ENCODE peak calls at places on chromosomes 16 and 17, in four cellular contexts. L, R, F and V are unnamed samples.

GRCh38 chr16:4495766-4496165 is 19.6 kb downstream of the HMOX2 start:
- DNase-seq in L (no peak), R (no peak), F (no peak), V (no peak)

GRCh38 chr17:80365001-80365965 is 49.7 kb upstream of the ENDOV start:
- DNase-seq in F (no peak), R (no peak), L (no peak), V (no peak)

GRCh38 chr16:64309398-64310110 is 812.3 kb downstream of the CDH11 start:
- DNase-seq in R (no peak), F (no peak), L (no peak), V (no peak)

GRCh38 chr16:54048994-54049929 is 237.3 kb downstream of the IRX3 start:
- DNase-seq in F (no peak), R (no peak), L (peak; percentile 29), V (peak; percentile 86)

GRCh38 chr16:29901607-29901945 is 1.3 kb downstream of the ASPHD1 start:
- DNase-seq in R (no peak), F (no peak), L (no peak), V (no peak)

GRCh38 chr17:5211458-5211857 is 19.8 kb upstream of the ZNF594 start:
- DNase-seq in L (no peak), F (no peak), R (no peak), V (no peak)

GRCh38 chr17:8896641-8897635 is 29.5 kb upstream of the PIK3R6 start:
- DNase-seq in L (no peak), F (no peak), R (peak; percentile 43), V (peak; percentile 46)

GRCh38 chr17:71486171-71486740 is 634.6 kb upstream of the SOX9 start:
- DNase-seq in L (no peak), R (no peak), F (no peak), V (no peak)

GRCh38 chr17:41705271-41705991 is 6.7 kb upstream of the GAST start:
- DNase-seq in L (peak; percentile 72), F (peak; percentile 75), R (no peak), V (peak; percentile 81)

GRCh38 chr17:17886747-17887146 is 50.0 kb upstream of the SREBF1 start:
- DNase-seq in R (no peak), L (no peak), F (no peak), V (peak; percentile 42)

GRCh38 chr17:12041316-12041715 is 20.6 kb downstream of the MAP2K4 start:
- DNase-seq in R (no peak), F (no peak), L (no peak), V (no peak)

GRCh38 chr17:13759936-13760335 is 158.2 kb upstream of the HS3ST3A1 start:
- DNase-seq in L (no peak), F (no peak), R (no peak), V (no peak)

GRCh38 chr16:85326113-85326793 is 214.0 kb upstream of the CIBAR2 start:
- DNase-seq in F (no peak), L (no peak), R (no peak), V (no peak)

GRCh38 chr17:73031472-73031871 is 61.0 kb downstream of the SLC39A11 start:
- DNase-seq in L (no peak), F (no peak), R (no peak), V (peak; percentile 32)

GRCh38 chr16:51637744-51638100 is 486.7 kb upstream of the SALL1 start:
- DNase-seq in R (no peak), L (no peak), F (no peak), V (no peak)

GRCh38 chr16:48161906-48162305 is 6.1 kb upstream of the ABCC12 start:
- DNase-seq in F (no peak), R (no peak), L (no peak), V (no peak)

GRCh38 chr16:48969611-48970010 is 312.0 kb downstream of the CBLN1 start:
- DNase-seq in F (no peak), R (no peak), L (no peak), V (no peak)

GRCh38 chr17:31560836-31561235 is 169.4 kb downstream of the RAB11FIP4 start:
- DNase-seq in R (no peak), L (peak; percentile 69), F (no peak), V (peak; percentile 79)

GRCh38 chr17:12070561-12070960 is 49.9 kb downstream of the MAP2K4 start:
- DNase-seq in F (peak; percentile 14), L (no peak), R (no peak), V (no peak)

GRCh38 chr16:50309527-50310307 is 43.4 kb downstream of the ADCY7 start:
- DNase-seq in L (peak; percentile 65), F (no peak), R (peak; percentile 62), V (peak; percentile 59)

GRCh38 chr16:1154291-1154886 is 1.5 kb downstream of the CACNA1H start:
- DNase-seq in L (no peak), F (no peak), R (no peak), V (no peak)

GRCh38 chr16:58198022-58198683 is at the start of gene CSNK2A2:
- DNase-seq in F (peak; percentile 63), R (peak; percentile 73), L (peak; percentile 94), V (peak; percentile 83)

GRCh38 chr17:74521701-74522201 is 9.5 kb downstream of the CD300LB start:
- DNase-seq in F (no peak), R (no peak), L (no peak), V (peak; percentile 32)

GRCh38 chr17:80779961-80780380 is 211.7 kb upstream of the CHMP6 start:
- DNase-seq in F (peak; percentile 22), L (no peak), R (no peak), V (no peak)

GRCh38 chr17:19288453-19288852 is 51.3 kb downstream of the EPN2 start:
- DNase-seq in L (peak; percentile 85), R (no peak), F (no peak), V (peak; percentile 89)

GRCh38 chr17:50129303-50129945 is 536 bp downstream of the SAMD14 start:
- DNase-seq in F (no peak), L (peak; percentile 93), R (no peak), V (peak; percentile 86)

GRCh38 chr16:82655720-82656500 is 29.1 kb downstream of the CDH13 start:
- DNase-seq in R (no peak), F (no peak), L (no peak), V (no peak)

GRCh38 chr16:30948087-30948955 is 547 bp upstream of the ORAI3 start:
- DNase-seq in R (peak; percentile 97), F (peak; percentile 99), L (peak; percentile 99), V (peak; percentile 100)

GRCh38 chr16:22671301-22672076 is 142.5 kb upstream of the HS3ST2 start:
- DNase-seq in F (no peak), R (peak; percentile 34), L (no peak), V (peak; percentile 60)

GRCh38 chr16:2196162-2196980 is at the start of gene CASKIN1:
- DNase-seq in F (no peak), R (no peak), L (peak; percentile 94), V (peak; percentile 71)

GRCh38 chr17:62804822-62805221 is 3.3 kb downstream of the MARCHF10 start:
- DNase-seq in R (no peak), L (no peak), F (no peak), V (peak; percentile 36)

GRCh38 chr17:35088911-35089845 is 25.7 kb upstream of the RFFL start:
- DNase-seq in L (peak; percentile 96), F (peak; percentile 79), R (peak; percentile 93), V (peak; percentile 98)

GRCh38 chr16:85227262-85227923 is 115.1 kb upstream of the CIBAR2 start:
- DNase-seq in R (no peak), L (no peak), F (no peak), V (no peak)

GRCh38 chr16:27428035-27428785 is 26.2 kb downstream of the IL21R start:
- DNase-seq in F (no peak), R (peak; percentile 28), L (peak; percentile 58), V (no peak)

GRCh38 chr17:66531826-66532439 is 229.5 kb downstream of the PRKCA start:
- DNase-seq in R (no peak), L (no peak), F (no peak), V (no peak)

GRCh38 chr16:81669473-81670350 is 109.4 kb upstream of the PLCG2 start:
- DNase-seq in L (no peak), R (no peak), F (no peak), V (no peak)

GRCh38 chr17:76553163-76553908 is 13.5 kb downstream of the PRCD start:
- DNase-seq in R (no peak), F (no peak), L (no peak), V (no peak)

GRCh38 chr17:76554131-76554530 is 14.3 kb downstream of the PRCD start:
- DNase-seq in F (no peak), R (no peak), L (no peak), V (no peak)

GRCh38 chr17:76550712-76551615 is 11.1 kb downstream of the PRCD start:
- DNase-seq in R (no peak), F (peak; percentile 50), L (no peak), V (peak; percentile 56)

GRCh38 chr17:76549539-76549938 is 9.7 kb downstream of the PRCD start:
- DNase-seq in L (no peak), R (no peak), F (no peak), V (no peak)

GRCh38 chr17:76551685-76552084 is 11.8 kb downstream of the PRCD start:
- DNase-seq in R (no peak), F (no peak), L (no peak), V (no peak)
- H3K36me3 ChIP-seq in R (no peaks in the 10 kb centered on the region), F (no peaks in the 10 kb centered on the region), L (no peaks in the 10 kb centered on the region), V (no peaks in the 10 kb centered on the region)

GRCh38 chr17:78800132-78800931 is 18.3 kb upstream of the CYTH1 start:
- DNase-seq in L (no peak), F (no peak), R (no peak), V (no peak)
- H3K36me3 ChIP-seq in L (peaks cover 31% of the 10 kb centered on the region), F (no peaks in the 10 kb centered on the region), R (peaks cover 89% of the 10 kb centered on the region), V (peaks cover 57% of the 10 kb centered on the region)

DNA sequence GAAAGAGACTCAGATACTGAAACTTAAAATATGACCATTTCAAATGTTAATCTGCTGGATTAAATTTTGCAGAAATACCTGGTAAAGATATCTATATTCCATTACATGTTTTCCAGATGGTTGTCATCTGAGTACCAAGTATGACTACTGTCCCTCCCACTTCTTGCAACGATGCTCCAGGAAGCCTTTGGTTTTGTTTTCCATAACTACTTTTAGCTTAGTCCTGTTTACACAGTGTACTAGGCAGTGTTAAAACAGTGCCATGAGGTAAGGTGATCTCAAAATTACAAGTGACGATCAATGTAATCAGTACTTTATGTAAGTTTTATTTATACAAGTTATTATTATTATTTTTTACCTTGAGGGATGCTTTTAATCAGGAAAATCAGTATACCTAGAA is 17.8 kb downstream of the SMARCE1 start:
- DNase-seq in L (no peak), R (no peak), F (no peak), V (no peak)
- H3K36me3 ChIP-seq in L (peaks cover 29% of the 10 kb centered on the region), R (peaks cover 64% of the 10 kb centered on the region), F (no peaks in the 10 kb centered on the region), V (peaks cover 74% of the 10 kb centered on the region)

GRCh38 chr17:77212081-77212832 is 71.5 kb downstream of the SEC14L1 start:
- DNase-seq in F (no peak), L (no peak), R (no peak), V (no peak)
- H3K36me3 ChIP-seq in F (no peaks in the 10 kb centered on the region), L (peaks cover 36% of the 10 kb centered on the region), R (peaks cover 86% of the 10 kb centered on the region), V (peaks cover 58% of the 10 kb centered on the region)

GRCh38 chr17:40457369-40457768 is 14.1 kb downstream of the IGFBP4 start:
- DNase-seq in F (no peak), L (no peak), R (no peak), V (no peak)
- H3K36me3 ChIP-seq in F (no peaks in the 10 kb centered on the region), L (peaks cover 15% of the 10 kb centered on the region), R (peaks cover 15% of the 10 kb centered on the region), V (no peaks in the 10 kb centered on the region)

DNA sequence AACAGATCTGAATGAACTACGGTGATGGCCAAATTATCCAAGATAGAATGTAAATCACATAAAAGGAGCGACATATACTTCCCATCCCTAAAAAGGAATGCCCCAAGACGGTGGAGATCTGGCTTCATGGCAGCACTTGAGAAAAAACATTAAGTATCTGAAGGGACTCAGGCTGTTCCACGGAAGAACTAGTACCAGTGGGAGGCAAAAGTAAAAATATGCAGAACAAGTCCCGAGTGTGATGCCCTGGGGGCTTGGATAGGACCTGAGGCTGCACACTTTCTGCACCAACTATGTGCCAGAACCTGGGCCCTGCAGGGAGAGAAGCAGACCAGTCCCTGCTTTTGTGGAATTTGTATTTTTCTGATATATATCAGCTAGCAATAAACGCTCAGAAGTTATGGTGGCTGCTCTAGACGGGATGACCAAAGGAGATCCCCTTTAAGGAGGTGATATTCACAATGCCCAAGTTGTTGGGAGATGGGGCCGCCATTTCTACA is 538 bp upstream of the CKLF start:
- DNase-seq in F (no peak), L (no peak), R (no peak), V (no peak)
- H3K36me3 ChIP-seq in F (no peaks in the 10 kb centered on the region), L (no peaks in the 10 kb centered on the region), R (no peaks in the 10 kb centered on the region), V (no peaks in the 10 kb centered on the region)